ENCODE peak calls at places on chromosome 1, in four cellular contexts. N is RPMI7951, F is glutamatergic neuron, V is ascending aorta. W is an unnamed sample.

GRCh38 chr1:36807262-36807661 is 227.1 kb downstream of the GRIK3 start:
- DNase-seq in N (no peak), F (no peak), V (no peak), W (no peak)

GRCh38 chr1:971751-972506 is 5.6 kb downstream of the PLEKHN1 start:
- DNase-seq in N (no peak), F (no peak), V (no peak), W (peak)

GRCh38 chr1:207423560-207424292 is 30.4 kb upstream of the CR2 start:
- DNase-seq in N (no peak), F (no peak), V (no peak), W (no peak)

GRCh38 chr1:6638226-6638625 is 13.6 kb downstream of the THAP3 start:
- DNase-seq in N (no peak), F (no peak), V (peak), W (no peak)

GRCh38 chr1:203373002-203373401 is 22.1 kb upstream of the FMOD start:
- DNase-seq in N (no peak), F (no peak), V (no peak), W (no peak)

GRCh38 chr1:1001057-1001630 is 1.2 kb upstream of the HES4 start:
- DNase-seq in N (no peak), F (peak), V (no peak), W (no peak)

GRCh38 chr1:13930151-13930550 is 230.2 kb downstream of the PRDM2 start:
- DNase-seq in N (no peak), F (no peak), V (no peak), W (no peak)

GRCh38 chr1:31620631-31621497 is 3.4 kb downstream of the HCRTR1 start:
- DNase-seq in N (no peak), F (no peak), V (no peak), W (no peak)

GRCh38 chr1:205445653-205445955 is 10.2 kb downstream of the BLACAT1 start:
- DNase-seq in N (no peak), F (no peak), V (no peak), W (no peak)

GRCh38 chr1:96973605-96974004 is 252.0 kb downstream of the PTBP2 start:
- DNase-seq in N (peak), F (no peak), V (no peak), W (no peak)

GRCh38 chr1:178542554-178543290 is 29.8 kb downstream of the TEX35 start:
- DNase-seq in N (peak), F (peak), V (peak), W (peak)

GRCh38 chr1:240526321-240526720 is 85.6 kb downstream of the GREM2 start:
- DNase-seq in N (no peak), F (peak), V (no peak), W (no peak)

GRCh38 chr1:20723159-20723536 is 5.3 kb upstream of the KIF17 start:
- DNase-seq in N (no peak), F (no peak), V (no peak), W (no peak)

GRCh38 chr1:41874350-41874749 is 44.4 kb downstream of the HIVEP3 start:
- DNase-seq in N (no peak), F (no peak), V (no peak), W (no peak)

GRCh38 chr1:197249324-197249723 is 18.7 kb upstream of the CRB1 start:
- DNase-seq in N (no peak), F (no peak), V (no peak), W (no peak)

GRCh38 chr1:46133181-46133658 is 791 bp upstream of the PIK3R3 start:
- DNase-seq in N (no peak), F (peak), V (no peak), W (no peak)

GRCh38 chr1:23895082-23895481 is 18.1 kb downstream of the CNR2 start:
- DNase-seq in N (no peak), F (no peak), V (no peak), W (no peak)

GRCh38 chr1:184820218-184820720 is 65.6 kb upstream of the EDEM3 start:
- DNase-seq in N (no peak), F (no peak), V (no peak), W (no peak)

GRCh38 chr1:25680701-25681100 is 64.1 kb downstream of the MAN1C1 start:
- DNase-seq in N (no peak), F (no peak), V (no peak), W (no peak)

GRCh38 chr1:109050228-109050995 is 8.5 kb upstream of the WDR47 start:
- DNase-seq in N (no peak), F (no peak), V (no peak), W (no peak)

GRCh38 chr1:223095870-223096269 is 47.2 kb downstream of the TLR5 start:
- DNase-seq in N (no peak), F (no peak), V (no peak), W (no peak)

GRCh38 chr1:107357381-107357780 is 216.5 kb downstream of the NTNG1 start:
- DNase-seq in N (no peak), F (no peak), V (no peak), W (no peak)

GRCh38 chr1:110393691-110394564 is 3.1 kb upstream of the SLC16A4 start:
- DNase-seq in N (peak), F (no peak), V (no peak), W (no peak)

GRCh38 chr1:185050823-185051451 is 5.6 kb downstream of the RNF2 start:
- DNase-seq in N (peak), F (no peak), V (no peak), W (no peak)

GRCh38 chr1:60832372-60832771 is 250.0 kb upstream of the NFIA start:
- DNase-seq in N (peak), F (no peak), V (no peak), W (no peak)

GRCh38 chr1:33435096-33435820 is 4.4 kb upstream of the PHC2 start:
- DNase-seq in N (peak), F (no peak), V (no peak), W (no peak)

GRCh38 chr1:26234644-26235384 is 814 bp downstream of the CEP85 start:
- DNase-seq in N (peak), F (peak), V (no peak), W (no peak)

GRCh38 chr1:156797212-156797871 is 19.3 kb downstream of the SH2D2A start:
- DNase-seq in N (peak), F (peak), V (no peak), W (no peak)

GRCh38 chr1:151993734-151994496 is at the start of gene S100A10:
- DNase-seq in N (peak), F (peak), V (no peak), W (peak)

GRCh38 chr1:224175615-224176014 is 7.4 kb upstream of the DEGS1 start:
- DNase-seq in N (peak), F (peak), V (no peak), W (no peak)

GRCh38 chr1:114828251-114828650 is 26.4 kb upstream of the SYCP1 start:
- DNase-seq in N (peak), F (no peak), V (no peak), W (no peak)

GRCh38 chr1:159161001-159161718 is 10.3 kb upstream of the CADM3 start:
- DNase-seq in N (peak), F (peak), V (no peak), W (peak)

GRCh38 chr1:85116856-85117255 is 68.6 kb upstream of the MCOLN3 start:
- DNase-seq in N (no peak), F (no peak), V (no peak), W (no peak)

GRCh38 chr1:20166047-20166446 is 19.8 kb upstream of the UBXN10 start:
- DNase-seq in N (peak), F (no peak), V (no peak), W (no peak)

GRCh38 chr1:192724670-192725069 is 84.2 kb upstream of the RGS2 start:
- DNase-seq in N (peak), F (no peak), V (no peak), W (no peak)

GRCh38 chr1:8681317-8681650 is 136.2 kb downstream of the RERE start:
- DNase-seq in N (no peak), F (no peak), V (no peak), W (no peak)

GRCh38 chr1:1090424-1091343 is 16.6 kb upstream of the RNF223 start:
- DNase-seq in N (no peak), F (no peak), V (no peak), W (no peak)

GRCh38 chr1:50415235-50416149 is 7.8 kb downstream of the DMRTA2 start:
- DNase-seq in N (no peak), F (peak), V (no peak), W (no peak)

W was measured in CD14-positive monocyte.